ENCODE peak calls at places on chromosomes 7 and 10, in seven cellular contexts. One of them, this sample, is unnamed.

GRCh38 chr7:133530682-133531081 is 277.8 kb downstream of the EXOC4 start:
- DNase-seq in upper lobe of left lung: no peak
- DNase-seq in A549: no peak
- DNase-seq in K562: no peak
- DNase-seq in WTC11: no peak
- DNase-seq in B cell: no peak
- DNase-seq in IMR-90: peak; percentile 63
- DNase-seq in this sample: no peak

GRCh38 chr10:43775379-43775778 is 126.7 kb upstream of the ZNF32 start:
- DNase-seq in WTC11: no peak
- DNase-seq in B cell: no peak
- DNase-seq in K562: no peak
- DNase-seq in upper lobe of left lung: no peak
- DNase-seq in IMR-90: no peak
- DNase-seq in A549: no peak
- DNase-seq in this sample: no peak

GRCh38 chr7:102463841-102464576 is 654 bp downstream of the ALKBH4 start:
- DNase-seq in WTC11: no peak
- DNase-seq in B cell: no peak
- DNase-seq in A549: no peak
- DNase-seq in K562: peak; percentile 56
- DNase-seq in upper lobe of left lung: no peak
- DNase-seq in IMR-90: no peak
- DNase-seq in this sample: no peak

GRCh38 chr10:5532231-5532605 is 7.5 kb downstream of the CALML3 start:
- DNase-seq in WTC11: peak; percentile 4
- DNase-seq in IMR-90: no peak
- DNase-seq in B cell: no peak
- DNase-seq in A549: no peak
- DNase-seq in K562: no peak
- DNase-seq in upper lobe of left lung: no peak
- DNase-seq in this sample: peak; percentile 10

GRCh38 chr7:116177009-116177408 is 33.3 kb upstream of the TES start:
- DNase-seq in upper lobe of left lung: no peak
- DNase-seq in WTC11: no peak
- DNase-seq in A549: peak; percentile 42
- DNase-seq in B cell: no peak
- DNase-seq in IMR-90: peak; percentile 90
- DNase-seq in K562: no peak
- DNase-seq in this sample: no peak

GRCh38 chr10:88728107-88728763 is 22.2 kb downstream of the LIPK start:
- DNase-seq in K562: no peak
- DNase-seq in A549: peak; percentile 46
- DNase-seq in WTC11: peak; percentile 99
- DNase-seq in upper lobe of left lung: peak; percentile 58
- DNase-seq in B cell: no peak
- DNase-seq in IMR-90: no peak
- DNase-seq in this sample: no peak

GRCh38 chr10:61404771-61405170 is 48.4 kb downstream of the TMEM26 start:
- DNase-seq in IMR-90: peak; percentile 67
- DNase-seq in K562: no peak
- DNase-seq in B cell: no peak
- DNase-seq in WTC11: no peak
- DNase-seq in upper lobe of left lung: no peak
- DNase-seq in A549: no peak
- DNase-seq in this sample: no peak

GRCh38 chr10:97380513-97380912 is 20.6 kb downstream of the RRP12 start:
- DNase-seq in upper lobe of left lung: no peak
- DNase-seq in WTC11: no peak
- DNase-seq in B cell: no peak
- DNase-seq in A549: no peak
- DNase-seq in IMR-90: no peak
- DNase-seq in K562: no peak
- DNase-seq in this sample: no peak

GRCh38 chr10:79269443-79269842 is 77.8 kb upstream of the PPIF start:
- DNase-seq in WTC11: no peak
- DNase-seq in A549: no peak
- DNase-seq in K562: no peak
- DNase-seq in upper lobe of left lung: no peak
- DNase-seq in B cell: no peak
- DNase-seq in IMR-90: no peak
- DNase-seq in this sample: no peak

GRCh38 chr7:27690649-27691048 is 28.0 kb upstream of the HIBADH start:
- DNase-seq in A549: no peak
- DNase-seq in WTC11: no peak
- DNase-seq in B cell: no peak
- DNase-seq in K562: no peak
- DNase-seq in IMR-90: no peak
- DNase-seq in upper lobe of left lung: no peak
- DNase-seq in this sample: no peak

GRCh38 chr10:119090968-119091367 is 10.4 kb upstream of the EIF3A start:
- DNase-seq in IMR-90: peak; percentile 68
- DNase-seq in upper lobe of left lung: no peak
- DNase-seq in B cell: no peak
- DNase-seq in WTC11: no peak
- DNase-seq in K562: peak; percentile 73
- DNase-seq in A549: peak; percentile 40
- DNase-seq in this sample: no peak

GRCh38 chr10:71253981-71254818 is 41.8 kb downstream of the UNC5B start:
- DNase-seq in B cell: no peak
- DNase-seq in IMR-90: no peak
- DNase-seq in WTC11: no peak
- DNase-seq in upper lobe of left lung: no peak
- DNase-seq in A549: no peak
- DNase-seq in K562: no peak
- DNase-seq in this sample: no peak

GRCh38 chr7:71298378-71298777 is 166.4 kb downstream of the GALNT17 start:
- DNase-seq in IMR-90: no peak
- DNase-seq in B cell: no peak
- DNase-seq in WTC11: no peak
- DNase-seq in upper lobe of left lung: no peak
- DNase-seq in A549: no peak
- DNase-seq in K562: no peak
- DNase-seq in this sample: no peak

GRCh38 chr7:71301167-71301566 is 169.2 kb downstream of the GALNT17 start:
- DNase-seq in B cell: no peak
- DNase-seq in WTC11: no peak
- DNase-seq in A549: no peak
- DNase-seq in K562: no peak
- DNase-seq in IMR-90: no peak
- DNase-seq in upper lobe of left lung: no peak
- DNase-seq in this sample: no peak

GRCh38 chr7:71303566-71303965 is 171.6 kb downstream of the GALNT17 start:
- DNase-seq in B cell: no peak
- DNase-seq in K562: no peak
- DNase-seq in WTC11: no peak
- DNase-seq in upper lobe of left lung: no peak
- DNase-seq in A549: no peak
- DNase-seq in IMR-90: no peak
- DNase-seq in this sample: no peak

DNA sequence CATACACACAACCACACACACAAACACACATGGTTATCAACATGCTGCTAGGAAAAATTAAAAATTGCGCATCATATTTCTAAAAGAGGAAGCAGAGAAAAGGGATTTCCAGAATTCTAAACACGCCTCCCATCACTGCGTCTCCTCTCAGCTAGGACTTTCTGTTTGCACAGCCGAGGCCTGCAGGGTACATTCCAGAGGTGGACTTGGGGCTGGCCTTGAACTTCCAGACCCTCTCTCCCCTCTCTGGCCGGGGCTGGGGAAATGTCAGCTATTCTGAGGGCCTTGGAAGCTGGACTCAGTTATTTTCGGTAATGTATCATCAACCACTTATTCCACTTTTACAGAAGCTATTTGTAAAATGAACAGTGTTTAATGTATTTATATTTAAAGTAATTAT is 168.7 kb downstream of the GALNT17 start:
- DNase-seq in B cell: no peak
- DNase-seq in K562: no peak
- DNase-seq in IMR-90: no peak
- DNase-seq in WTC11: no peak
- DNase-seq in A549: no peak
- DNase-seq in upper lobe of left lung: no peak
- DNase-seq in this sample: no peak
- TF ChIP-seq CTCF in B cell: no peak
- TF ChIP-seq CTCF in K562: no peak
- TF ChIP-seq CTCF in IMR-90: no peak
- TF ChIP-seq CTCF in WTC11: no peak
- TF ChIP-seq CTCF in A549: no peak
- TF ChIP-seq CTCF in upper lobe of left lung: no peak
- TF ChIP-seq CTCF in this sample: no peak

GRCh38 chr7:128868624-128869137 is 6.0 kb downstream of the ATP6V1F start:
- DNase-seq in WTC11: no peak
- DNase-seq in B cell: no peak
- DNase-seq in upper lobe of left lung: no peak
- DNase-seq in A549: no peak
- DNase-seq in K562: no peak
- DNase-seq in IMR-90: no peak
- DNase-seq in this sample: no peak

GRCh38 chr7:128867842-128868623 is 5.4 kb downstream of the ATP6V1F start:
- DNase-seq in A549: no peak
- DNase-seq in K562: no peak
- DNase-seq in IMR-90: peak; percentile 51
- DNase-seq in upper lobe of left lung: no peak
- DNase-seq in WTC11: no peak
- DNase-seq in B cell: no peak
- DNase-seq in this sample: no peak

GRCh38 chr7:128871050-128871449 is 8.4 kb downstream of the ATP6V1F start:
- DNase-seq in IMR-90: no peak
- DNase-seq in B cell: no peak
- DNase-seq in upper lobe of left lung: no peak
- DNase-seq in A549: no peak
- DNase-seq in WTC11: no peak
- DNase-seq in K562: no peak
- DNase-seq in this sample: no peak

GRCh38 chr7:128869944-128870285 is 7.3 kb downstream of the ATP6V1F start:
- DNase-seq in B cell: no peak
- DNase-seq in A549: no peak
- DNase-seq in K562: no peak
- DNase-seq in WTC11: no peak
- DNase-seq in IMR-90: no peak
- DNase-seq in upper lobe of left lung: no peak
- DNase-seq in this sample: no peak

DNA sequence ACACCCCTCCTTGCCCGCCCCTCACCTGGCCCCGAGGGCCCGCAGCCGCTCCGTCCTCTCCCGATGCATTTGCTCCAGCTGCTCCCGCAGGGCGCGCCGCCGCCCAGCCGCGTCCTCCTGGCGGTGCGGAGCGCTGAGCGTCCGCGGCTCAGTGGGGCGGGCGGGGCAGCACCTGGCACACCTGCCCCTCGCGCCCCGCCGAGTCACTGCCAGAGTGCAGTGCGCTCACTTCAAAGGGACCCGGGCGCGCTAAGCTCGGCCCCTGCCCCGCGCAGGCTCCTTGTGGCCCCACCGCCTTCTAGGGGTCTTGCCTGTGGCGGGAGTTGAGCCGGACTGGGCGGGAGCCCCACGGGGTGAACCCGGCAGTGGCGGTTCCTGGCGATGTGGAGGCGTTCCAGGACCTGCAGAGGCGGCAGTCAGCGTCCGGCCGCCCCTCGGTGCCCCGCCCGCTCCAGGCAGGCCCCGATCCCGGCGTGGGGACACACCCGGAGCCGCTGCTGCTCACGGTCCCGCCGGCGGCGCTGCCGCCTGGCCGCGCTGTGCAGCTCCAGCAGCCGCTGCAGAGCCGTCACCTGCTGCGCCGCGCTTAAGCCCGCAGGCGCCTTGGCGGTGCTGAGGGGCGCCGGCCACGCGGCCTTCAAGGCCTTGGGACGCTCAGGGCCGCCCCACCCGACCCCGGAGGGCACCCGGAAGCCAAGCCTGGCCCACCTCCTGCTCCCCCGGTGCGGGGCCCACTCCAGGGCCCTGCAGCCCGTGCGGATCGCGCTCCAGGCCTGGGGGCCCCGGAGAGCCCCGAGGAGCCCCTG is 6.7 kb downstream of the ATP6V1F start:
- DNase-seq in upper lobe of left lung: peak; percentile 92
- DNase-seq in K562: no peak
- DNase-seq in WTC11: peak; percentile 62
- DNase-seq in B cell: peak; percentile 64
- DNase-seq in IMR-90: peak; percentile 23
- DNase-seq in A549: peak; percentile 30
- DNase-seq in this sample: peak; percentile 64
- TF ChIP-seq CTCF in upper lobe of left lung: no peak
- TF ChIP-seq CTCF in K562: no peak
- TF ChIP-seq CTCF in WTC11: no peak
- TF ChIP-seq CTCF in B cell: no peak
- TF ChIP-seq CTCF in IMR-90: peak; percentile 13
- TF ChIP-seq CTCF in A549: peak; percentile 20
- TF ChIP-seq CTCF in this sample: no peak

DNA sequence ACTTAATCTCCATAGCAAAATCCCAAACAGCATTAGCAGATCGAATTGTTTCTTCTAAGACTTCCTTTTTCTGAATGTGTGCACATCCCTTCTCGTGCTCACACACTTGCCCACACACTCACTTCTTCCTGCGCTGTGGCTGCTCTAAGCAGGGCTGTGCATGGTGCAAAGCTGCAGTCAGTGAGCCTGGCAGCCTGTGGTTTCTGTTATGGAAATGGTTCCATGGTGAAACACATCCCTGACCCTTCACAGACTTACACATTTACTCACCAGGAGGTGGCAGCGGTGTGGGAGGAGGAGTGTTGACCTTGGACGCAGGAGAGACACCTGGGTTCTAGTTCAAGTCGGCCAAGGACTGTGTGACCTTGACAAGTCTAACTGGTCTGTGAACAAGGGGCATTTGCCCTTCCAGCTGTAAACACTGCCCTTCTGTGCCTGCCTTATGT is 24.9 kb downstream of the MTURN start:
- DNase-seq in A549: peak; percentile 31
- DNase-seq in WTC11: no peak
- DNase-seq in IMR-90: peak; percentile 45
- DNase-seq in upper lobe of left lung: no peak
- DNase-seq in B cell: peak; percentile 29
- DNase-seq in K562: peak; percentile 42
- DNase-seq in this sample: no peak
- TF ChIP-seq CTCF in A549: no peak
- TF ChIP-seq CTCF in WTC11: no peak
- TF ChIP-seq CTCF in IMR-90: peak; percentile 20
- TF ChIP-seq CTCF in upper lobe of left lung: no peak
- TF ChIP-seq CTCF in B cell: no peak
- TF ChIP-seq CTCF in K562: peak; percentile 29
- TF ChIP-seq CTCF in this sample: no peak

DNA sequence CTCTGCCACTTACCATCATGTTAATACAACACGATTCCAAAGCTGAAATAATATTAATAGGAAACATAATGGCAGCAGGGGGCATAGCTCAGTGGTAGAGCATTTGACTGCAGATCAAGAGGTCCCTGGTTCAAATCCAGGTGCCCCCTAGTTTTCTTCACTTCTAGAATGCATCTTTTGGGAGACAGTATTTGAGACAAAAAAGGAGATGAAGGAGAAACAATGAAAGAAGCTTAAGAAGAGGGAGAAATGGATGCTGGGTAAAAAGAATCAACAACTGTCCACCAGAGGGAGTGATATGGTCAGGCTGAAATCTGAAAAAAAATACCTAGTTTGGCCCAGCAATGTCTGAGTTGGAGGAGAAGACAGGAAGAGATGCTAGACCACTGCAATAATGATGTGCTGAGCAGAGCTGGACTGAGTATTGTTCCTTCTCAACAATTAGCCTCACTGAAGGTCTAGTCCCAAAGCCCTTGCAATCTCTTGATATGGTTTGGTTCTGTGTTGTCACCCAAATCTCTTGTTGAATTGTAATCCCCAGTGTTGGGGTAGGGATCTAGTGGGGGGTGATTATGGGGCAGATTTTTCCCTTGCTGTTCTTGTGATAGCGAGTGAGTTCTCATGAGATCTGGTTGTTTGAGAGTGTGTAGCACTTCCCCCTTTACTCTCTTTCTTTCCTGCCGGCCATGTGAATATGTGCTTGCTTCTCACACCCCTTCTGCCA is 48.3 kb downstream of the ZNF783 start:
- DNase-seq in B cell: peak; percentile 43
- DNase-seq in upper lobe of left lung: no peak
- DNase-seq in K562: peak; percentile 75
- DNase-seq in WTC11: no peak
- DNase-seq in A549: peak; percentile 88
- DNase-seq in IMR-90: peak; percentile 87
- DNase-seq in this sample: no peak
- TF ChIP-seq CTCF in B cell: peak; percentile 56
- TF ChIP-seq CTCF in upper lobe of left lung: peak; percentile 31
- TF ChIP-seq CTCF in K562: peak; percentile 94
- TF ChIP-seq CTCF in WTC11: peak; percentile 21
- TF ChIP-seq CTCF in A549: peak; percentile 55
- TF ChIP-seq CTCF in IMR-90: peak; percentile 76
- TF ChIP-seq CTCF in this sample: peak; percentile 56